ENCODE peak calls at places on chromosomes 3 and 15, in six cellular contexts. L, B, H, T, Z and S are unnamed samples.

GRCh38 chr15:40096094-40096876 is 12.4 kb downstream of the BMF start:
- DNase-seq in H (no peak), Z (no peak), T (no peak), L (peak; percentile 66), B (no peak), S (no peak)

GRCh38 chr3:194325424-194326165 is 25.5 kb downstream of the CPN2 start:
- DNase-seq in Z (no peak), T (no peak), L (no peak), B (no peak), H (no peak), S (no peak)

GRCh38 chr15:51970981-51971352 is 611 bp downstream of the LEO1 start:
- DNase-seq in H (no peak), T (no peak), Z (no peak), B (no peak), L (no peak), S (no peak)

GRCh38 chr15:82810061-82810862 is 834 bp downstream of the WHAMM start:
- DNase-seq in B (peak; percentile 51), L (peak; percentile 61), Z (peak; percentile 48), T (no peak), H (no peak), S (no peak)

GRCh38 chr15:93308026-93308670 is 219.1 kb upstream of the RGMA start:
- DNase-seq in B (no peak), H (no peak), L (no peak), Z (no peak), T (no peak), S (no peak)

GRCh38 chr3:56691165-56692000 is 8.3 kb upstream of the TASOR start:
- DNase-seq in B (no peak), L (no peak), Z (no peak), T (no peak), H (no peak), S (no peak)

GRCh38 chr3:53142986-53143385 is 12.8 kb upstream of the RFT1 start:
- DNase-seq in L (no peak), T (no peak), Z (peak; percentile 93), H (no peak), B (no peak), S (no peak)

GRCh38 chr15:88647362-88648105 is 8.7 kb downstream of the ISG20 start:
- DNase-seq in Z (no peak), B (no peak), T (peak; percentile 4), L (peak; percentile 66), H (no peak), S (no peak)

GRCh38 chr3:101673953-101674352 is 3.0 kb downstream of the ZBTB11 start:
- DNase-seq in H (no peak), T (no peak), Z (no peak), B (no peak), L (no peak), S (no peak)

GRCh38 chr15:62560943-62561571 is 396.0 kb upstream of the C2CD4B start:
- DNase-seq in H (no peak), L (no peak), B (no peak), T (no peak), Z (no peak), S (no peak)

GRCh38 chr3:171745577-171746319 is 64.5 kb downstream of the PLD1 start:
- DNase-seq in L (no peak), Z (no peak), B (no peak), H (no peak), T (no peak), S (no peak)

GRCh38 chr3:102156426-102156825 is 278.4 kb upstream of the ZPLD1 start:
- DNase-seq in L (no peak), T (no peak), H (no peak), B (peak; percentile 51), Z (no peak), S (peak; percentile 57)

GRCh38 chr3:181103605-181104004 is 114.1 kb upstream of the DNAJC19 start:
- DNase-seq in B (no peak), L (peak; percentile 74), Z (peak; percentile 64), H (no peak), T (peak; percentile 90), S (peak; percentile 0)

GRCh38 chr3:41118461-41119385 is 80.6 kb upstream of the CTNNB1 start:
- DNase-seq in B (no peak), L (no peak), Z (no peak), T (no peak), H (no peak), S (no peak)

GRCh38 chr3:31213869-31214486 is 318.7 kb upstream of the STT3B start:
- DNase-seq in H (no peak), Z (peak; percentile 64), L (no peak), T (no peak), B (no peak), S (no peak)

GRCh38 chr3:62876064-62876463 is 848 bp upstream of the CADPS start:
- DNase-seq in Z (no peak), B (no peak), H (peak; percentile 7), T (peak; percentile 74), L (peak; percentile 57), S (peak; percentile 9)

GRCh38 chr15:84911879-84912660 is 27.6 kb downstream of the SLC28A1 start:
- DNase-seq in T (no peak), Z (no peak), L (no peak), H (peak; percentile 14), B (peak; percentile 90), S (peak; percentile 70)

GRCh38 chr3:45100998-45101407 is 45.2 kb downstream of the CDCP1 start:
- DNase-seq in L (no peak), T (no peak), B (no peak), Z (peak; percentile 92), H (no peak), S (no peak)

GRCh38 chr3:59872121-59872520 is 822.3 kb upstream of the CFAP20DC start:
- DNase-seq in B (no peak), H (no peak), L (no peak), T (no peak), Z (no peak), S (no peak)

GRCh38 chr15:41465822-41466421 is 27.8 kb upstream of the ITPKA start:
- DNase-seq in Z (peak; percentile 65), B (peak; percentile 20), H (no peak), T (no peak), L (peak; percentile 73), S (no peak)

GRCh38 chr3:66655673-66656072 is 154.9 kb upstream of the LRIG1 start:
- DNase-seq in L (no peak), B (no peak), H (no peak), T (no peak), Z (no peak), S (no peak)

GRCh38 chr3:15399970-15400369 is 27.4 kb downstream of the METTL6 start:
- DNase-seq in T (no peak), H (no peak), Z (no peak), L (no peak), B (no peak), S (no peak)

GRCh38 chr15:81316267-81316666 is 7.7 kb downstream of the STARD5 start:
- DNase-seq in T (no peak), L (no peak), H (no peak), Z (no peak), B (no peak), S (no peak)